ENCODE peak calls at places on chromosomes 7 and 10, in eight cellular contexts. Z is esophagus muscularis mucosa; S is ACHN; U is effector memory CD4-positive, alpha-beta T cell; O is NCI-H2081; V is NCI-H2171; Q is stimulated activated CD8-positive, alpha-beta memory T cell treated with anti-CD3 and anti-CD28 coated beads, Interleukin-12 subunit alpha, Interleukin-12 subunit beta, amount 100 ng/mL, for 1 hour; F is stimulated activated CD4-positive, alpha-beta T cell treated with anti-CD3 and anti-CD28 coated beads, TNF-alpha, amount 100 ng/mL, for 4 hours. G is an unnamed sample.

GRCh38 chr7:121016976-121017375 is 28.5 kb downstream of the CPED1 start:
- DNase-seq in Z (no peak), O (no peak), U (no peak), V (no peak), F (no peak), S (no peak), Q (no peak), G (no peak)

GRCh38 chr7:120806669-120807068 is 51.3 kb downstream of the TSPAN12 start:
- DNase-seq in Z (no peak), Q (no peak), S (peak), O (no peak), U (no peak), F (no peak), V (no peak), G (no peak)

GRCh38 chr10:118800920-118801319 is 46.1 kb upstream of the CACUL1 start:
- DNase-seq in S (peak), V (no peak), O (no peak), U (no peak), Q (no peak), F (no peak), Z (no peak), G (no peak)

GRCh38 chr10:29113251-29113945 is 175.5 kb upstream of the LYZL1 start:
- DNase-seq in Q (no peak), V (no peak), S (no peak), U (no peak), Z (no peak), O (no peak), F (no peak), G (no peak)

GRCh38 chr10:620417-620816 is 69.1 kb downstream of the DIP2C start:
- DNase-seq in V (no peak), O (no peak), S (no peak), Z (no peak), U (no peak), Q (no peak), F (no peak), G (no peak)

GRCh38 chr7:112212516-112213036 is 6.1 kb downstream of the ZNF277 start:
- DNase-seq in Q (no peak), U (no peak), O (no peak), F (no peak), V (no peak), S (peak), Z (no peak), G (no peak)

GRCh38 chr10:72001026-72001380 is 36.8 kb downstream of the CHST3 start:
- DNase-seq in U (no peak), O (no peak), S (no peak), Z (no peak), Q (no peak), V (no peak), F (no peak), G (no peak)

GRCh38 chr10:62561151-62561550 is 187.0 kb downstream of the ZNF365 start:
- DNase-seq in Z (no peak), O (no peak), V (no peak), F (no peak), Q (no peak), S (no peak), U (no peak), G (no peak)

GRCh38 chr7:98874942-98875341 is 3.4 kb upstream of the TRRAP start:
- DNase-seq in S (no peak), O (no peak), F (no peak), V (no peak), U (no peak), Q (no peak), Z (no peak), G (no peak)

GRCh38 chr10:116627386-116627933 is 6.7 kb downstream of the PNLIPRP2 start:
- DNase-seq in O (no peak), V (no peak), S (peak), Q (no peak), Z (peak), F (no peak), U (no peak), G (no peak)

GRCh38 chr10:93915603-93916002 is 21.8 kb downstream of the SLC35G1 start:
- DNase-seq in F (no peak), Q (no peak), V (no peak), S (peak), U (no peak), Z (no peak), O (no peak), G (no peak)

GRCh38 chr7:70527489-70527888 is 604.5 kb upstream of the GALNT17 start:
- DNase-seq in Q (no peak), U (no peak), F (no peak), Z (no peak), V (no peak), S (no peak), O (no peak), G (no peak)

GRCh38 chr10:16741540-16741939 is 75.7 kb downstream of the RSU1 start:
- DNase-seq in V (no peak), Z (no peak), S (no peak), O (peak), U (no peak), Q (no peak), F (no peak), G (no peak)

GRCh38 chr7:103446046-103446520 is at the start of gene SLC26A5:
- DNase-seq in F (no peak), U (no peak), Z (no peak), Q (no peak), V (no peak), O (peak), S (no peak), G (no peak)

GRCh38 chr10:5566606-5567005 is 41.8 kb downstream of the CALML3 start:
- DNase-seq in O (no peak), F (no peak), V (no peak), U (no peak), S (no peak), Z (no peak), Q (no peak), G (no peak)

GRCh38 chr7:35647171-35647574 is 47.8 kb downstream of the HERPUD2 start:
- DNase-seq in U (no peak), S (no peak), V (peak), F (no peak), Z (no peak), O (no peak), Q (no peak), G (no peak)

GRCh38 chr10:93223336-93223735 is 149.6 kb downstream of the CYP26A1 start:
- DNase-seq in O (no peak), S (no peak), Z (peak), Q (no peak), V (no peak), U (no peak), F (no peak), G (no peak)

GRCh38 chr10:69684020-69684980 is 54.3 kb downstream of the FAM241B start:
- DNase-seq in F (no peak), Q (no peak), O (no peak), S (no peak), U (no peak), Z (no peak), V (no peak), G (no peak)

GRCh38 chr7:105672820-105673219 is 91.5 kb upstream of the EFCAB10 start:
- DNase-seq in Q (no peak), U (no peak), F (no peak), O (peak), V (peak), S (no peak), Z (no peak), G (no peak)

GRCh38 chr7:41695661-41696322 is 7.1 kb downstream of the INHBA start:
- DNase-seq in U (no peak), V (no peak), Z (peak), Q (no peak), F (no peak), O (no peak), S (peak), G (no peak)

GRCh38 chr7:10474048-10474447 is 499.6 kb upstream of the PHF14 start:
- DNase-seq in V (no peak), U (no peak), S (peak), O (no peak), F (no peak), Z (no peak), Q (no peak), G (no peak)

GRCh38 chr10:122530177-122530576 is 30.4 kb upstream of the DMBT1 start:
- DNase-seq in U (no peak), S (no peak), O (no peak), V (no peak), Z (no peak), Q (no peak), F (no peak), G (no peak)

GRCh38 chr10:49446031-49446430 is 50.1 kb upstream of the DRGX start:
- DNase-seq in Z (no peak), S (no peak), V (no peak), F (no peak), Q (no peak), O (no peak), U (no peak), G (no peak)

GRCh38 chr10:110835841-110836240 is 35.9 kb upstream of the PDCD4 start:
- DNase-seq in S (no peak), U (no peak), O (no peak), F (no peak), Z (no peak), Q (no peak), V (no peak), G (no peak)

GRCh38 chr7:31782411-31782991 is 95.5 kb downstream of the PPP1R17 start:
- DNase-seq in V (peak), S (peak), F (no peak), Z (no peak), O (peak), U (no peak), Q (no peak), G (no peak)

GRCh38 chr7:142770720-142771352 is at the start of gene PRSS2:
- DNase-seq in O (peak), F (no peak), Z (no peak), V (no peak), S (no peak), Q (no peak), U (no peak), G (no peak)

GRCh38 chr10:5523796-5524574 is 776 bp upstream of the CALML3 start:
- DNase-seq in V (no peak), Q (no peak), Z (no peak), F (no peak), S (no peak), O (no peak), U (no peak), G (no peak)

GRCh38 chr10:45646384-45647050 is 26.1 kb downstream of the ZFAND4 start:
- DNase-seq in O (no peak), S (no peak), U (no peak), Z (no peak), Q (no peak), F (no peak), V (no peak), G (no peak)

G was measured in effector CD4-positive, alpha-beta T cell.